ENCODE peak calls at places on chromosomes 13 and 19, in five cellular contexts. One of them, this sample, is unnamed.

GRCh38 chr19:2049741-2050348 is 1.2 kb downstream of the MKNK2 start:
- DNase-seq in GM12878: no peak
- DNase-seq in HepG2: peak
- DNase-seq in H1: no peak
- DNase-seq in K562: peak
- DNase-seq in this sample: peak

GRCh38 chr13:111225184-111225583 is 95.3 kb upstream of the TEX29 start:
- DNase-seq in HepG2: no peak
- DNase-seq in K562: no peak
- DNase-seq in GM12878: no peak
- DNase-seq in H1: no peak
- DNase-seq in this sample: no peak

GRCh38 chr19:31515931-31516330 is 166.7 kb upstream of the TSHZ3 start:
- DNase-seq in GM12878: no peak
- DNase-seq in HepG2: no peak
- DNase-seq in H1: peak
- DNase-seq in K562: no peak
- DNase-seq in this sample: no peak

GRCh38 chr13:99205621-99206220 is 5.1 kb downstream of the UBAC2 start:
- DNase-seq in HepG2: no peak
- DNase-seq in H1: peak
- DNase-seq in GM12878: no peak
- DNase-seq in K562: no peak
- DNase-seq in this sample: no peak

GRCh38 chr13:50222569-50223332 is 207.5 kb downstream of the KCNRG start:
- DNase-seq in H1: no peak
- DNase-seq in GM12878: no peak
- DNase-seq in HepG2: no peak
- DNase-seq in K562: no peak
- DNase-seq in this sample: no peak

GRCh38 chr19:12899891-12900518 is 9.0 kb downstream of the GCDH start:
- DNase-seq in GM12878: peak
- DNase-seq in HepG2: no peak
- DNase-seq in H1: no peak
- DNase-seq in K562: peak
- DNase-seq in this sample: no peak

GRCh38 chr13:79647518-79647917 is 166.6 kb downstream of the NDFIP2 start:
- DNase-seq in K562: no peak
- DNase-seq in GM12878: no peak
- DNase-seq in HepG2: no peak
- DNase-seq in H1: no peak
- DNase-seq in this sample: no peak

GRCh38 chr19:3931041-3931440 is 1.8 kb upstream of the NMRK2 start:
- DNase-seq in HepG2: no peak
- DNase-seq in H1: no peak
- DNase-seq in K562: no peak
- DNase-seq in GM12878: no peak
- DNase-seq in this sample: no peak

GRCh38 chr19:42433503-42434260 is 6.5 kb upstream of the LIPE start:
- DNase-seq in HepG2: peak
- DNase-seq in H1: peak
- DNase-seq in K562: peak
- DNase-seq in GM12878: no peak
- DNase-seq in this sample: peak

GRCh38 chr13:88800505-88800904 is 1129.3 kb downstream of the SLITRK5 start:
- DNase-seq in K562: no peak
- DNase-seq in GM12878: no peak
- DNase-seq in H1: no peak
- DNase-seq in HepG2: no peak
- DNase-seq in this sample: no peak

GRCh38 chr13:43235028-43235427 is 211.6 kb downstream of the DNAJC15 start:
- DNase-seq in K562: no peak
- DNase-seq in HepG2: no peak
- DNase-seq in H1: no peak
- DNase-seq in GM12878: no peak
- DNase-seq in this sample: no peak

GRCh38 chr19:10870501-10870954 is 825 bp upstream of the CARM1 start:
- DNase-seq in HepG2: no peak
- DNase-seq in K562: no peak
- DNase-seq in GM12878: no peak
- DNase-seq in H1: no peak
- DNase-seq in this sample: no peak

GRCh38 chr13:21615427-21615826 is 11.5 kb upstream of the MICU2 start:
- DNase-seq in K562: peak
- DNase-seq in GM12878: no peak
- DNase-seq in HepG2: no peak
- DNase-seq in H1: no peak
- DNase-seq in this sample: no peak

GRCh38 chr19:51810228-51810627 is 15.3 kb downstream of the FPR3 start:
- DNase-seq in K562: no peak
- DNase-seq in H1: no peak
- DNase-seq in GM12878: no peak
- DNase-seq in HepG2: peak
- DNase-seq in this sample: no peak

GRCh38 chr19:8571006-8571411 is 6.2 kb downstream of the MYO1F start:
- DNase-seq in GM12878: no peak
- DNase-seq in K562: no peak
- DNase-seq in H1: no peak
- DNase-seq in HepG2: peak
- DNase-seq in this sample: peak

GRCh38 chr13:24678151-24678550 is 2.1 kb upstream of the ATP12A start:
- DNase-seq in HepG2: no peak
- DNase-seq in H1: no peak
- DNase-seq in K562: no peak
- DNase-seq in GM12878: no peak
- DNase-seq in this sample: no peak

GRCh38 chr19:38650911-38651584 is 3.6 kb downstream of the ACTN4 start:
- DNase-seq in H1: no peak
- DNase-seq in K562: no peak
- DNase-seq in GM12878: no peak
- DNase-seq in HepG2: no peak
- DNase-seq in this sample: peak

GRCh38 chr19:4456843-4457653 is 546 bp downstream of the UBXN6 start:
- DNase-seq in GM12878: no peak
- DNase-seq in K562: peak
- DNase-seq in HepG2: no peak
- DNase-seq in H1: peak
- DNase-seq in this sample: peak

GRCh38 chr13:30175166-30175565 is 132.2 kb downstream of the KATNAL1 start:
- DNase-seq in K562: no peak
- DNase-seq in HepG2: no peak
- DNase-seq in H1: no peak
- DNase-seq in GM12878: no peak
- DNase-seq in this sample: no peak

GRCh38 chr19:19459707-19460251 is 54.3 kb downstream of the GATAD2A start:
- DNase-seq in HepG2: no peak
- DNase-seq in GM12878: no peak
- DNase-seq in H1: no peak
- DNase-seq in K562: no peak
- DNase-seq in this sample: no peak

GRCh38 chr13:26707122-26708006 is 53.2 kb downstream of the GPR12 start:
- DNase-seq in GM12878: no peak
- DNase-seq in H1: no peak
- DNase-seq in HepG2: peak
- DNase-seq in K562: peak
- DNase-seq in this sample: peak

GRCh38 chr19:11196406-11197287 is 698 bp downstream of the KANK2 start:
- DNase-seq in GM12878: no peak
- DNase-seq in H1: peak
- DNase-seq in HepG2: no peak
- DNase-seq in K562: peak
- DNase-seq in this sample: no peak

GRCh38 chr19:18283338-18283737 is 1.9 kb upstream of the JUND start:
- DNase-seq in H1: no peak
- DNase-seq in K562: no peak
- DNase-seq in GM12878: no peak
- DNase-seq in HepG2: no peak
- DNase-seq in this sample: no peak

GRCh38 chr13:101139076-101139475 is 277.2 kb downstream of the NALCN start:
- DNase-seq in HepG2: no peak
- DNase-seq in K562: no peak
- DNase-seq in H1: no peak
- DNase-seq in GM12878: no peak
- DNase-seq in this sample: no peak

GRCh38 chr13:72782717-72783116 is 784 bp downstream of the PIBF1 start:
- DNase-seq in K562: peak
- DNase-seq in H1: no peak
- DNase-seq in GM12878: no peak
- DNase-seq in HepG2: no peak
- DNase-seq in this sample: peak

GRCh38 chr13:45372189-45373115 is 31.5 kb upstream of the TPT1 start:
- DNase-seq in HepG2: no peak
- DNase-seq in GM12878: no peak
- DNase-seq in H1: no peak
- DNase-seq in K562: no peak
- DNase-seq in this sample: no peak

GRCh38 chr19:49490287-49491029 is 3.0 kb downstream of the RPL13A start:
- DNase-seq in GM12878: no peak
- DNase-seq in K562: peak
- DNase-seq in H1: no peak
- DNase-seq in HepG2: no peak
- DNase-seq in this sample: no peak

DNA sequence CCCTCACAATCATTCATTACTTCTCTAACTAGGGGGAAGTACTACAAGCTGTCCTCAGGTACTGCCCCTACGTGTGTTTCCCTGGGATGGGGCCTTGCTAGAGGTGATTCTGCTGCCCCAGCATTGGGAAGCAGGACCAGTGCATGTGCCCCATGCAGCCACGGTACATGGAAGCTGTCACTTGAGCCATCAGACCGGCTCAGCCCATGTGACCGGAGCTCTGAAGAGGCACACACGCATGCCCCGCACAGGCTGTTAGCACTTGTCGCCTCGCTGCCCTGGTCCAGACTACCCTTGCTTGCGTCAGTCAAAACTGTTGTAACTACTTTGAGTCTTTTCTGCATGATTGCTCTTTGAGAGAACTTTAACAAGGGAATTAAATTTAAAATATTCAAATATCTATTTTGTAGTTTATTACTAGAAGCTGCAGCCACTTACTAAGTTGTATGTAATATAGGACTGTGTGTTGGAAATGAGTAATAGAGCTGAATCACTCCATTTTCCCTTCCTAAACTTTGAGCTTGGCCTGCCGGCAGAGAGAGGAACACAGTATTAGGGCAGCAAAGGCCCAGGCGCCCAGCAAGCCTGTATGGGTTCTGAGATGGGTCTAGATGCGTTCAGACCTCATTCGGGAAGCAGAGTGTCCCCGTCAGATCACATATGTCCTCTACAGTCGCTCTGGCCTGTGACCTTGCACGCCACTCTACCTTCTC is 42.2 kb downstream of the DHRS12 start:
- DNase-seq in HepG2: no peak
- DNase-seq in H1: no peak
- DNase-seq in K562: no peak
- DNase-seq in GM12878: no peak
- DNase-seq in this sample: no peak
- TF ChIP-seq KDM1A in HepG2: no peak
- TF ChIP-seq KDM1A in H1: no peak
- TF ChIP-seq KDM1A in K562: no peak
- TF ChIP-seq KDM1A in GM12878: no peak
- TF ChIP-seq KDM1A in this sample: no peak

GRCh38 chr13:48874165-48874564 is 101.5 kb upstream of the FNDC3A start:
- DNase-seq in H1: no peak
- DNase-seq in HepG2: no peak
- DNase-seq in GM12878: no peak
- DNase-seq in K562: no peak
- DNase-seq in this sample: no peak

GRCh38 chr13:48873598-48873997 is 102.1 kb upstream of the FNDC3A start:
- DNase-seq in GM12878: no peak
- DNase-seq in K562: no peak
- DNase-seq in H1: no peak
- DNase-seq in HepG2: no peak
- DNase-seq in this sample: no peak

GRCh38 chr13:48876289-48876688 is 99.4 kb upstream of the FNDC3A start:
- DNase-seq in K562: no peak
- DNase-seq in H1: peak
- DNase-seq in HepG2: no peak
- DNase-seq in GM12878: no peak
- DNase-seq in this sample: no peak

GRCh38 chr13:48875071-48875470 is 100.6 kb upstream of the FNDC3A start:
- DNase-seq in GM12878: no peak
- DNase-seq in K562: no peak
- DNase-seq in HepG2: no peak
- DNase-seq in H1: no peak
- DNase-seq in this sample: no peak

DNA sequence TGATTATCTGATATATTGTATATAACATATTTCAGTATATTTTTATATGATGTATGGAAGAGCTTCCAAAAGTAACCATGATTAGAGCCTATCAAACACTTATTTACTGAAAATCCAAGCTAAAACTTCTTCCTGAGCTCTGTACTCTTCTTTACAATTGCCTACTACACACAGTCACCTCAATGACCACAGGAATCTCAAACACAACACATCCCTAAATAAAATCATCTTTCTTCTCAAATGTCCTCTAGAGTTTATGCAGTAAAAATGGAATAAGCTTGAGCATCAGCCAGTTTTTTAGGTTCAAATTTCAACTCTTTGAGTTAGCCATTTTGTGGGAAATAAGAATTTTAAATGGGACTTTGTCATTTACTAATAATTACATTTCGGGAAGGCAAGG is 102.6 kb upstream of the FNDC3A start:
- DNase-seq in K562: no peak
- DNase-seq in GM12878: no peak
- DNase-seq in H1: no peak
- DNase-seq in HepG2: no peak
- DNase-seq in this sample: no peak
- TF ChIP-seq KDM1A in K562: no peak
- TF ChIP-seq KDM1A in GM12878: no peak
- TF ChIP-seq KDM1A in H1: no peak
- TF ChIP-seq KDM1A in HepG2: no peak
- TF ChIP-seq KDM1A in this sample: no peak

DNA sequence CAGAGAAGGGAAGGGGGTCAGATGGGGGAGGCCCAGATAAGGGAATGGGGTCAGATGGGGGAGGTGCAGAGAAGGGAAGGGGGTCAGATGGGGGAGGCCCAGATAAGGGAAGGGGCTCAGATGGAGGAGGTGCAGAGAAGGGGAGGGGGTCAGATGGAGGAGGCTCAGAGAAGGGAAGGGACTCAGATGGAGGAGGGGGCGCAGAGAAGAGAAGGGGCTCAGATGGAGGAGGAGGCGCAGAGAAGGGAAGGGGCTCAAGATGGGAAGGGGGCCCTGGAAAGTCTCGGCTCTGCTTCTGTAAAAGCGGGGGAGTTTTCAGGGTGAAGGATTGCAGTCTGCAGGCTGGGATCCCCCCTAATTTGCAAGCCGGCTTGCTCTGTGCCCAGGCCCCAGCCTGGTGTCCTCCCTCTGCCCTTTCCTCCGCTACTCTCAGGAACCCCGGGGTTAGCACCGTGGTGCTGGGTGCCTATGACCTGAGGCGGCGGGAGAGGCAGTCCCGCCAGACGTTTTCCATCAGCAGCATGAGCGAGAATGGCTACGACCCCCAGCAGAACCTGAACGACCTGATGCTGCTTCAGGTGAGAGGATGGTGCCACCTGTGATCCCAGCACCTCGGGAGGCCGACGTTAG is 1.6 kb downstream of the AZU1 start:
- DNase-seq in H1: no peak
- DNase-seq in K562: no peak
- DNase-seq in GM12878: no peak
- DNase-seq in HepG2: no peak
- DNase-seq in this sample: no peak
- TF ChIP-seq KDM1A in H1: no peak
- TF ChIP-seq KDM1A in K562: no peak
- TF ChIP-seq KDM1A in GM12878: no peak
- TF ChIP-seq KDM1A in HepG2: no peak
- TF ChIP-seq KDM1A in this sample: no peak

GRCh38 chr13:36986462-36987240 is 12.5 kb downstream of the ALG5 start:
- DNase-seq in GM12878: no peak
- DNase-seq in K562: no peak
- DNase-seq in H1: no peak
- DNase-seq in HepG2: no peak
- DNase-seq in this sample: no peak
- TF ChIP-seq KDM1A in GM12878: no peak
- TF ChIP-seq KDM1A in K562: no peak
- TF ChIP-seq KDM1A in H1: no peak
- TF ChIP-seq KDM1A in HepG2: no peak
- TF ChIP-seq KDM1A in this sample: no peak

This sample was measured in A549.